ENCODE peak calls at places on chromosome 10, in five cellular contexts. O is astrocyte, P is hepatocyte, Z is fibroblast of lung, U is HCT116. L is an unnamed sample.

GRCh38 chr10:133070810-133071209 is 16.9 kb upstream of the ADGRA1 start:
- DNase-seq in O (no peak), P (no peak), Z (no peak), U (no peak), L (no peak)

GRCh38 chr10:126939706-126940105 is 34.5 kb downstream of the DOCK1 start:
- DNase-seq in O (no peak), P (no peak), Z (no peak), U (no peak), L (no peak)

GRCh38 chr10:48446785-48447184 is 140.3 kb downstream of the MAPK8 start:
- DNase-seq in O (no peak), P (peak), Z (no peak), U (no peak), L (no peak)

GRCh38 chr10:130974171-130974570 is 337.4 kb downstream of the TCERG1L start:
- DNase-seq in O (no peak), P (no peak), Z (no peak), U (no peak), L (no peak)

GRCh38 chr10:62244785-62245595 is 23.7 kb downstream of the RTKN2 start:
- DNase-seq in O (peak), P (peak), Z (peak), U (peak), L (peak)

GRCh38 chr10:11794566-11794965 is 28.6 kb upstream of the PROSER2 start:
- DNase-seq in O (no peak), P (peak), Z (no peak), U (no peak), L (no peak)

GRCh38 chr10:86317949-86318725 is 48.5 kb downstream of the GRID1 start:
- DNase-seq in O (no peak), P (no peak), Z (no peak), U (no peak), L (no peak)

GRCh38 chr10:121205625-121206024 is 354.5 kb downstream of the WDR11 start:
- DNase-seq in O (no peak), P (no peak), Z (no peak), U (no peak), L (no peak)

GRCh38 chr10:133226251-133226808 is 3.7 kb upstream of the UTF1 start:
- DNase-seq in O (no peak), P (no peak), Z (no peak), U (no peak), L (peak)

GRCh38 chr10:56911906-56912480 is 550.9 kb upstream of the ZWINT start:
- DNase-seq in O (no peak), P (no peak), Z (no peak), U (no peak), L (no peak)

GRCh38 chr10:86658751-86659150 is 4.4 kb downstream of the OPN4 start:
- DNase-seq in O (no peak), P (no peak), Z (no peak), U (no peak), L (no peak)

GRCh38 chr10:68135922-68136718 is 26.8 kb downstream of the MYPN start:
- DNase-seq in O (peak), P (peak), Z (peak), U (peak), L (peak)
- H3K4me3 ChIP-seq in O (peak), P (no peak), Z (no peak), U (peak), L (peak)

GRCh38 chr10:14486777-14487510 is 156.2 kb upstream of the FRMD4A start:
- DNase-seq in O (peak), P (no peak), Z (peak), U (no peak), L (no peak)
- TF ChIP-seq EZH2 in O (no peak), P (no peak), Z (no peak), U (no peak), L (no peak)

GRCh38 chr10:13950543-13950939 is 363.8 kb downstream of the PRPF18 start:
- DNase-seq in O (no peak), P (no peak), Z (no peak), U (no peak), L (no peak)

GRCh38 chr10:13953371-13953770 is 366.6 kb downstream of the PRPF18 start:
- DNase-seq in O (peak), P (no peak), Z (no peak), U (no peak), L (peak)

GRCh38 chr10:13945760-13946460 is 359.1 kb downstream of the PRPF18 start:
- DNase-seq in O (peak), P (peak), Z (peak), U (no peak), L (no peak)

GRCh38 chr10:13944901-13945300 is 358.1 kb downstream of the PRPF18 start:
- DNase-seq in O (no peak), P (no peak), Z (no peak), U (no peak), L (no peak)

GRCh38 chr10:13949844-13950542 is 363.2 kb downstream of the PRPF18 start:
- DNase-seq in O (peak), P (no peak), Z (peak), U (no peak), L (peak)
- H2AFZ ChIP-seq in O (no peak), P (no peak), Z (no peak), U (no peak), L (no peak)

GRCh38 chr10:58701398-58702135 is 188.9 kb downstream of the BICC1 start:
- DNase-seq in O (peak), P (no peak), Z (peak), U (no peak), L (peak)

GRCh38 chr10:58698777-58699356 is 186.2 kb downstream of the BICC1 start:
- DNase-seq in O (no peak), P (no peak), Z (no peak), U (no peak), L (peak)

GRCh38 chr10:58700576-58700975 is 187.9 kb downstream of the BICC1 start:
- DNase-seq in O (no peak), P (no peak), Z (no peak), U (no peak), L (peak)

GRCh38 chr10:58706836-58707235 is 194.2 kb downstream of the BICC1 start:
- DNase-seq in O (peak), P (no peak), Z (no peak), U (no peak), L (no peak)

DNA sequence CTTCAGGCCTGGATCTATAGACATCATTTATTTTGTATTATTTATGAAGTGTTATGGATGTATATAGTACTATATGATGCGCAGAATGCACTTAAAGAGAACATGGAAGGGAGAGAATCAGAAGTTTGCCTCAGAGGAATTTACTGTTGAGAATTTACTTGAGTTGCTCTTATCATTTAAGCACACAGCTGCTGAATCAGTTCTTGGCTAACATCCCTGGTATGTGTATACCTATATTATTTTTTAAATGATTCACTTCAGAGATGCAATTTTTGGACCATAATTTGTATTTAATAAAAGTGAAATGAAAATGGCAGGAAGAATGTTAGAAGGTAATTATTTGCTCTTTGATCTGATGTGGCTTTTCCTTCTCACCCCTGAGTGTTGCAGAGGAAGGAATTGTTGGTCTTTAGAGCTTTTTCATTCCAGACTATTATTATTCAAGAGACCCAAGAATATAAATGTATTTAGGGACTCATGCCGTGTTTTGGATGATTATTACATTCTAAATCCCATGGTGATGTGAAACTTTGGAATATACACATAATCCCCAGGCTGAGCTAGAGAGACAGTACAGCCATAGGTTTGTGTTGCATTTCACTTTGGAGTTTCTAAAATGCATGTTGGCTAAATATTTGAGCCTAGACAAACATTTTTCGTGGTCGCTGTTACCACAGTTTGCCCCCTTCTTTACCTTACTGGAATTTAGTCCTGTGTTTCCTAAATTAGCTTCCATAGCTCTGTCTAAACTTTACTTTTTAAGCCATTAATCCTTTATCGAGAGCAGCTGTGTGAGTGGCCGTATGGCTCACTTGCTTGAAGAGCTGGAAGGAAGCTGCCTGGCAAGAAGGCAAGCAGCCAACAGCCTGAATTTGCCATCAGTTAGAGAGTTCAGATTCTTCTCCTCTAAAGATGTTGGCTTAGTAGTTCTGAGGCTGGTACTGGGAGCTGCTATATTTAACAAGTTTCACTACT is 191.8 kb downstream of the BICC1 start:
- DNase-seq in O (peak), P (no peak), Z (peak), U (no peak), L (peak)
- H3K4me3 ChIP-seq in O (no peak), P (no peak), Z (no peak), U (no peak), L (peak)

GRCh38 chr10:71397340-71398212 is 856 bp downstream of the CDH23 start:
- DNase-seq in O (no peak), P (no peak), Z (no peak), U (no peak), L (no peak)
- TF ChIP-seq EZH2 in O (peak), P (peak), Z (peak), U (no peak), L (peak)

GRCh38 chr10:95758351-95759025 is 2.5 kb downstream of the ENTPD1 start:
- DNase-seq in O (no peak), P (no peak), Z (no peak), U (no peak), L (no peak)
- H2AFZ ChIP-seq in O (no peak), P (no peak), Z (no peak), U (no peak), L (no peak)

DNA sequence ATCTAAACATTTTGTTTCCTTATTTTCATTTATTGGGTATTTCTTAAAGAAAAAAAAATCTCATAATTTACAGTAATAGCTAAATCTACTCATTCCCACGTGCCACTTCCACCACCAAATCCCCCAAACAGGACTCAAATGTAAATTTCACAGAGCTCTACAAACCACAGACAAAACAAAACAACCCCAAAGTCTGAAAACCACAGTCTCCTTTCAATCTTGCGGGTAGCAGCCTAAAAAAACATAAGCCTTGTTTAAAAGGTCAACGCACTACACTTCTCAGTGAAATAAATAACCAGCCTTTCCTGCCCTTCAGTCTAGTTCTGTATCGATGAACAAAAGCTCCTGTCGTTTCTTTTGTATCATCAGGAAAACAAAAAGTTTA is 121.8 kb upstream of the AFAP1L2 start:
- DNase-seq in O (peak), P (no peak), Z (peak), U (no peak), L (no peak)
- H3K4me3 ChIP-seq in O (peak), P (peak), Z (no peak), U (peak), L (no peak)

GRCh38 chr10:13349776-13350274 is 1.7 kb upstream of the SEPHS1 start:
- DNase-seq in O (peak), P (peak), Z (peak), U (no peak), L (peak)

GRCh38 chr10:13346280-13346819 is 1.7 kb downstream of the SEPHS1 start:
- DNase-seq in O (peak), P (peak), Z (peak), U (no peak), L (peak)

GRCh38 chr10:13348216-13349017 is at the start of gene SEPHS1:
- DNase-seq in O (peak), P (peak), Z (peak), U (peak), L (peak)

GRCh38 chr10:13347235-13348156 is 597 bp downstream of the SEPHS1 start:
- DNase-seq in O (peak), P (peak), Z (peak), U (peak), L (peak)

DNA sequence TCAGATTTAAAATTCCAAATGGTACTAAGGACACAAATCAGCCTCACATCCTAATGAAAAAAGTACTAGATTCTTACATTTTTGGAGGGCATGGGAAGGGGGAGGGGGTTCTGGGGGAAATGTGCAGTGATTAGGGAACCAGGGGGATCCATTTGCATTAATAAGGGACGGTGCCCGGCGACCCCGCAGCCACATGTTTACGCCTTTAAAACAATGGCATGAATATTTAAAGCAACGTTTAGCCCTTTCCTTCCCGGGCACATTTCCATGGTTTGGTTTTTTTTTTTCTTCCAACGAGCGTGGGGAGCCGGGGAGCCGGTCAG is 1.2 kb downstream of the SEPHS1 start:
- DNase-seq in O (no peak), P (no peak), Z (no peak), U (no peak), L (no peak)
- TF ChIP-seq EZH2 in O (no peak), P (no peak), Z (no peak), U (no peak), L (no peak)

GRCh38 chr10:110865804-110866482 is 5.8 kb upstream of the PDCD4 start:
- DNase-seq in O (no peak), P (peak), Z (no peak), U (no peak), L (peak)
- H2AFZ ChIP-seq in O (no peak), P (no peak), Z (no peak), U (peak), L (peak)